ENCODE peak calls at places on chromosomes 3 and 15, in eight cellular contexts. R is uterus, O is thoracic aorta, Y is GM23338, K is prostate gland, E is neural progenitor cell, D is lower lobe of right lung, G is cardiac muscle cell. U is an unnamed sample.

GRCh38 chr15:90191795-90192494 is 9.2 kb upstream of the SEMA4B start:
- DNase-seq in G (peak; percentile 67), R (peak; percentile 64), E (no peak), D (peak; percentile 75), K (peak; percentile 88), Y (no peak), O (no peak), U (peak; percentile 33)

GRCh38 chr3:144031938-144032337 is 60.3 kb downstream of the DIPK2A start:
- DNase-seq in K (peak; percentile 70), O (peak; percentile 12), R (no peak), G (no peak), E (peak; percentile 3), D (no peak), Y (no peak), U (no peak)

GRCh38 chr15:99006146-99006545 is 1.4 kb downstream of the PGPEP1L start:
- DNase-seq in R (no peak), O (no peak), G (no peak), Y (no peak), D (no peak), E (no peak), K (no peak), U (no peak)

GRCh38 chr15:39946862-39947261 is 12.9 kb downstream of the EIF2AK4 start:
- DNase-seq in G (no peak), O (no peak), Y (no peak), K (no peak), D (no peak), R (no peak), E (no peak), U (no peak)

GRCh38 chr3:58566398-58567250 is 10.6 kb downstream of the FAM107A start:
- DNase-seq in G (no peak), Y (no peak), D (no peak), R (no peak), K (no peak), E (no peak), O (no peak), U (no peak)

GRCh38 chr3:184314700-184315505 is 497 bp downstream of the EIF4G1 start:
- DNase-seq in Y (peak; percentile 66), G (peak; percentile 78), D (peak; percentile 87), O (peak; percentile 55), R (peak; percentile 81), E (peak; percentile 80), K (peak; percentile 69), U (peak; percentile 38)

GRCh38 chr3:131807822-131808221 is 227.0 kb downstream of the CPNE4 start:
- DNase-seq in G (no peak), O (no peak), Y (no peak), E (no peak), K (no peak), D (no peak), R (no peak), U (no peak)

GRCh38 chr3:81886081-81886480 is 124.6 kb upstream of the GBE1 start:
- DNase-seq in G (no peak), O (no peak), E (no peak), R (no peak), K (no peak), D (no peak), Y (no peak), U (no peak)

GRCh38 chr3:10074666-10075065 is 33.4 kb downstream of the FANCD2OS start:
- DNase-seq in R (no peak), K (no peak), D (no peak), Y (no peak), E (no peak), G (no peak), O (no peak), U (no peak)

GRCh38 chr15:67067930-67068542 is 2.6 kb downstream of the SMAD3 start:
- DNase-seq in K (no peak), R (no peak), G (no peak), O (no peak), Y (no peak), E (peak; percentile 63), D (no peak), U (no peak)

GRCh38 chr3:42118762-42119361 is 27.7 kb downstream of the TRAK1 start:
- DNase-seq in O (no peak), Y (peak; percentile 80), R (no peak), D (no peak), K (peak; percentile 67), E (peak; percentile 43), G (peak; percentile 52), U (no peak)

GRCh38 chr3:59424268-59425010 is 374.6 kb upstream of the CFAP20DC start:
- DNase-seq in Y (no peak), D (no peak), K (no peak), O (no peak), G (no peak), R (no peak), E (no peak), U (no peak)

GRCh38 chr3:149352556-149352955 is 19.1 kb upstream of the TM4SF18 start:
- DNase-seq in D (peak; percentile 79), E (peak; percentile 71), K (peak; percentile 37), R (peak; percentile 32), Y (peak; percentile 90), G (peak; percentile 55), O (no peak), U (peak; percentile 66)

GRCh38 chr15:56243774-56244236 is at the start of gene RFX7:
- DNase-seq in G (peak; percentile 92), Y (peak; percentile 87), D (peak; percentile 85), O (peak; percentile 15), R (peak; percentile 62), E (peak; percentile 95), K (peak; percentile 53), U (peak; percentile 85)

GRCh38 chr3:120469440-120470415 is 18.9 kb upstream of the FSTL1 start:
- DNase-seq in D (no peak), Y (peak; percentile 91), K (peak; percentile 59), G (no peak), O (no peak), E (no peak), R (no peak), U (no peak)

DNA sequence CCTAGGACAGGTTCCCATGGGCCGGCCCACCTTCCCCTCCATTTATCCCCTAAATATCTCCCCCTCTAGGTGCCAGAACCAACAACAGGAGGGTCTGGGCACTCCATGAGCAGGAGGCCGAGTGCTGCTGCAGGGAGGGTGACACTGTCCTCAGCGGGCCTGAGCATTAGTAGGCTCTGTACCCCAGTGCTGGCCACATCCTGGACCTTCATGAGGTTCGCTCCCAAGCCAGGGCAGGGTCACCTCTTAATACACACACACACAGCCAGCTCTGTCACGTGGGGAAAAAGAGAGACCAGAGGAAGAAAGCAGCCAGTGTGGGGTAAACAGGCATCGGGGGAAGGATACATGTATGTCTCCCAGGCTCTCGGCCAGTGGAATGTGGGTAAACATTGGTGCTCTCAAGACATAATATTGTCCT is 27.9 kb upstream of the SEMA3F start:
- DNase-seq in D (no peak), K (no peak), R (no peak), E (no peak), G (no peak), Y (no peak), O (no peak), U (no peak)
- H3K27ac ChIP-seq in D (no peak overlapping the region), K (peak overlapping the region; percentile 19), R (no peak overlapping the region), E (no peak overlapping the region), G (no peak overlapping the region), Y (peak overlapping the region; percentile 45), O (no peak overlapping the region), U (no peak overlapping the region)

DNA sequence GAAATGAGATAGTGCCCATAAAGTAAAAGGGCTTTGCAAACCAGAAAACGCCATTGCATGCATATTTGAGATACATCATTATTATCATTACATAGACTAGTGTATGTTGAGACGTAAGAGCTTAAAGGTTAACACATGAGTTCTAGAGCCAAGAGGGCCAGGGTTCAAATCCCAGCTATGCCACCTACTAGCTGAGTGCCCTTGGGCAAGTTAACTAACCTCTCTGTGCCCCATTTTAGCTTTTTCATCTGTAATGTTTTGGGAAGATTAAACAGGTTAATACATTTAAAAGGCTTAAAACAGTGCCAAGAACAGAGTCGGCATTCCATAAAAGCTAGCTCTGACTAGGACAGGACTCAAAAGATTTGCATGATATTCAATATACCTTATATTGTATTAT is 22.8 kb downstream of the IQSEC1 start:
- DNase-seq in O (no peak), G (no peak), R (no peak), D (no peak), K (no peak), Y (no peak), E (no peak), U (no peak)
- H3K4me1 ChIP-seq in O (peaks cover 19% of the 10 kb centered on the region), G (peaks cover 4% of the 10 kb centered on the region), R (no peaks in the 10 kb centered on the region), D (no peaks in the 10 kb centered on the region), K (no peaks in the 10 kb centered on the region), Y (no peaks in the 10 kb centered on the region), E (peaks cover 18% of the 10 kb centered on the region), U (peaks cover 7% of the 10 kb centered on the region)

DNA sequence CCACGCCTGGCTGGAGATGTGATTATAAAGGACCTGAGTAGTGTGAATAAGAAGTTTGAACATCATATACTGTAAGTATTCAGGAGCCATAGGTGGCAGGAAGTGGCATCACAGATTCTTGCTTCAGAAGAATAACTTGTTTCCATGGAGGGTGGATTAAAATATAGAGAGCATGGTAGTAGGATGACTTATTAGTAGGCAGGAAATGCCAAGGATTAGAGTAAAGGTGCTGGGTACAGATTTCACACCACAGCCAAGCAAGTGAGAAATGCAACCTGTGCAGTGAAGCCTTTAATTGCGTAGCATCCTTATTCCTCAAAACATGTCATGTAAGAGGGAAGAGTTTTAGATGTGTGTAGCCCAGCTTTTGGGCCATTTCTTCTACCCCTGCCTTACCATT is 30.8 kb downstream of the IFT122 start:
- DNase-seq in G (no peak), R (no peak), D (no peak), E (no peak), Y (no peak), K (no peak), O (no peak), U (no peak)
- H3K4me3 ChIP-seq in G (no peak overlapping the region), R (no peak overlapping the region), D (no peak overlapping the region), E (no peak overlapping the region), Y (no peak overlapping the region), K (no peak overlapping the region), O (no peak overlapping the region), U (no peak overlapping the region)

GRCh38 chr3:36960502-36960901 is 15.6 kb upstream of the TRANK1 start:
- DNase-seq in K (no peak), E (no peak), G (no peak), O (no peak), R (no peak), D (no peak), Y (no peak), U (no peak)

GRCh38 chr3:36969085-36969484 is 23.8 kb downstream of the EPM2AIP1 start:
- DNase-seq in Y (no peak), K (no peak), R (no peak), E (no peak), O (no peak), G (no peak), D (no peak), U (no peak)

GRCh38 chr3:36965440-36965839 is 20.6 kb upstream of the TRANK1 start:
- DNase-seq in Y (peak; percentile 75), D (peak; percentile 62), E (no peak), O (no peak), G (no peak), R (no peak), K (peak; percentile 21), U (no peak)

GRCh38 chr3:36969540-36970432 is 23.1 kb downstream of the EPM2AIP1 start:
- DNase-seq in O (no peak), R (no peak), G (peak; percentile 91), Y (peak; percentile 80), E (peak; percentile 92), D (no peak), K (peak; percentile 63), U (peak; percentile 14)

DNA sequence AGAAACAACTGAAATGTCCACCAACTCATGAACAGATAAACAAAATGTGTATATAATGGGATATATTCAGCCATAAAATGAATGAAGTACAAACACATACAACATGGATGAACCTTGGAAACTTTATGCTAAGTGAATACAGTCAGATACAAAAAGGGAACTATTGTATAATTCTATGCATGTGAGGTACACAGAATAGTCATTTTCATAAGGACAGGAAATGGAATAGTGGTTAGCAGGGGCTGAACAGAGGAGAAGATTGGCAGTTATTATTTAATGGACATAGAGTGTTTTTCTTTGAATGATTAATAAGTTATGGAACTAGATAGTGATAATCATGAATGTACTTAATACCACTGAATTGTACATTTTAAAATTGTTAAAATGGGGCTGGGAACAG is 20.0 kb upstream of the TRANK1 start:
- DNase-seq in O (no peak), R (no peak), D (no peak), G (no peak), K (no peak), Y (no peak), E (no peak), U (no peak)
- H3K27ac ChIP-seq in O (no peak overlapping the region), R (no peak overlapping the region), D (peak overlapping the region; percentile 48), G (peak overlapping the region; percentile 68), K (no peak overlapping the region), Y (peak overlapping the region; percentile 12), E (no peak overlapping the region), U (no peak overlapping the region)